ENCODE peak calls at places on chromosomes 3 and 15, in five cellular contexts. J, D, R, N and H are unnamed samples.

GRCh38 chr15:36887214-36888017 is 212.9 kb downstream of the MEIS2 start:
- DNase-seq in J (peak; percentile 54), D (peak; percentile 47), R (peak; percentile 22), N (no peak), H (no peak)

GRCh38 chr15:67133738-67134576 is 68.6 kb downstream of the SMAD3 start:
- DNase-seq in J (no peak), D (peak; percentile 51), R (peak; percentile 91), N (no peak), H (peak; percentile 82)

GRCh38 chr15:27835233-27835939 is 263.7 kb downstream of the OCA2 start:
- DNase-seq in J (no peak), D (no peak), R (no peak), N (no peak), H (no peak)

GRCh38 chr3:110664148-110664547 is 407.5 kb upstream of the NECTIN3 start:
- DNase-seq in J (no peak), D (no peak), R (no peak), N (no peak), H (no peak)

GRCh38 chr15:28917791-28918140 is 32.0 kb downstream of the APBA2 start:
- DNase-seq in J (no peak), D (no peak), R (no peak), N (no peak), H (no peak)

GRCh38 chr3:78606756-78607155 is 1161.0 kb downstream of the ROBO1 start:
- DNase-seq in J (no peak), D (no peak), R (no peak), N (no peak), H (no peak)

GRCh38 chr3:106092792-106093191 is 224.0 kb upstream of the CBLB start:
- DNase-seq in J (no peak), D (no peak), R (no peak), N (no peak), H (peak; percentile 24)

GRCh38 chr15:66231421-66232266 is 21.9 kb downstream of the MEGF11 start:
- DNase-seq in J (no peak), D (peak; percentile 37), R (no peak), N (no peak), H (no peak)

GRCh38 chr3:150577854-150578253 is 25.3 kb upstream of the SELENOT start:
- DNase-seq in J (no peak), D (no peak), R (no peak), N (no peak), H (no peak)

GRCh38 chr3:184604039-184604955 is 42.7 kb downstream of the EPHB3 start:
- DNase-seq in J (peak; percentile 85), D (no peak), R (no peak), N (peak; percentile 47), H (no peak)

GRCh38 chr3:83477563-83477962 is 1481.2 kb upstream of the CADM2 start:
- DNase-seq in J (no peak), D (no peak), R (no peak), N (no peak), H (no peak)

GRCh38 chr15:101657968-101658784 is 6.0 kb upstream of the TM2D3 start:
- DNase-seq in J (no peak), D (no peak), R (no peak), N (no peak), H (no peak)

GRCh38 chr3:24034464-24034863 is 89.4 kb downstream of the NR1D2 start:
- DNase-seq in J (no peak), D (no peak), R (no peak), N (no peak), H (no peak)

DNA sequence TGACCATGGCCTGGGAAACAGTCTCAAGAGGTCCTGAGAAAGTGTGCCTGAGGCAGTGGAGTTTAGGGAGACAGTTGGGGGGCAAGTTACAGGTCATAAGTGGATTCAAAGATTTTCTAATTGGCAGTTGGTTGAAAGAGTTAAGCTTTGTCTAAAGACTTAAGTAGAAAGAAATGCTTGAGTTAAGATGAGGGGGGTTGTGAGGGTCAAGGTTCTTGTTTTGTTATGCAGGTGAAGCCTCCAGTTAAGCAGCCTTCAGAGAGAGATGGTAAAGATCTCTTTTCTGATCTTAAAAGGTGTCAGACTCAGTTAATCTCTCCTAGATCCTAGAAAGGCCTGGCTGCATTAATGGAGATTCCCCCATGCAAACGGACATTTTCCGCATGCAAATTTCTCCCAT is 356.3 kb upstream of the C2CD4B start:
- DNase-seq in J (no peak), D (no peak), R (no peak), N (no peak), H (no peak)
- H2BK15ac ChIP-seq in J (no peak overlapping the region), D (no peak overlapping the region), R (no peak overlapping the region), N (no peak overlapping the region), H (no peak overlapping the region)

GRCh38 chr3:181952221-181952620 is 240.5 kb downstream of the SOX2 start:
- DNase-seq in J (no peak), D (no peak), R (no peak), N (no peak), H (no peak)
- H3K9me3 ChIP-seq in J (no peaks in the 10 kb centered on the region), D (no peaks in the 10 kb centered on the region), R (no peaks in the 10 kb centered on the region), N (no peaks in the 10 kb centered on the region), H (peaks cover 9% of the 10 kb centered on the region)

GRCh38 chr15:64640146-64640868 is 135.1 kb downstream of the RBPMS2 start:
- DNase-seq in J (no peak), D (no peak), R (peak; percentile 33), N (no peak), H (no peak)
- H2BK15ac ChIP-seq in J (no peak overlapping the region), D (no peak overlapping the region), R (no peak overlapping the region), N (no peak overlapping the region), H (no peak overlapping the region)

GRCh38 chr15:56236197-56236596 is 7.5 kb downstream of the RFX7 start:
- DNase-seq in J (no peak), D (no peak), R (no peak), N (no peak), H (peak; percentile 44)
- H3K9me3 ChIP-seq in J (peaks cover 26% of the 10 kb centered on the region), D (peaks cover 6% of the 10 kb centered on the region), R (peaks cover 20% of the 10 kb centered on the region), N (peaks cover 32% of the 10 kb centered on the region), H (peaks cover 14% of the 10 kb centered on the region)

GRCh38 chr3:51799879-51800757 is 21.1 kb upstream of the IQCF6 start:
- DNase-seq in J (no peak), D (peak; percentile 75), R (peak; percentile 63), N (no peak), H (peak; percentile 82)

GRCh38 chr3:51800758-51801140 is 21.7 kb upstream of the IQCF6 start:
- DNase-seq in J (no peak), D (no peak), R (no peak), N (no peak), H (no peak)

GRCh38 chr3:51798561-51798960 is 19.5 kb upstream of the IQCF6 start:
- DNase-seq in J (peak; percentile 62), D (peak; percentile 26), R (no peak), N (no peak), H (no peak)

GRCh38 chr3:51794202-51794601 is 15.2 kb upstream of the IQCF6 start:
- DNase-seq in J (peak; percentile 79), D (no peak), R (no peak), N (peak; percentile 64), H (no peak)

GRCh38 chr3:51796859-51797258 is 17.8 kb upstream of the IQCF6 start:
- DNase-seq in J (no peak), D (no peak), R (no peak), N (no peak), H (no peak)
- H2BK15ac ChIP-seq in J (no peak overlapping the region), D (no peak overlapping the region), R (no peak overlapping the region), N (no peak overlapping the region), H (no peak overlapping the region)

DNA sequence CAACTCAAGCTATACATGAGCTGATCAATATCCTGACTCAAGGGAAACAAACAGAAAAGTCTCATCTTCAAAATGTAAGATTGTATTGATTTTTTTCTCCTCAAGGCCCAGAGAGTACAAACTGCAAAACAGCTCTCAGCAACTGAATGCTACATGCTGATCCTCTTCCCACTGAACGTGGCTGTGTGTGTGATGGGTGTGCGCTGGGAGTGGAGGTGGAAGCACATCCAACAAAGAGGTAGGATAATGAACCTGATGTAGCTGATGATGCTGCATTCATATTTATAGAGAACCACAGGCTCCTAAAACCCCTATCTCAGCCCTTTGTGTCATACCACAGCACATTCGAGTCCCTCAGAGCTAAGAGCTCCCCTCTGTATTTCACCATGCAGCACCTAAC is 56.8 kb downstream of the GABRB3 start:
- DNase-seq in J (no peak), D (no peak), R (no peak), N (no peak), H (no peak)
- H3K9me3 ChIP-seq in J (no peaks in the 10 kb centered on the region), D (no peaks in the 10 kb centered on the region), R (peaks cover 6% of the 10 kb centered on the region), N (no peaks in the 10 kb centered on the region), H (peaks cover 40% of the 10 kb centered on the region)